ENCODE peak calls at places on chromosomes 3 and 15, in four cellular contexts. K, G, V and Q are unnamed samples. For H3K36me3, the result is how much of the 10 kb centered on the place peaks cover.

GRCh38 chr15:57554063-57554820 is 37.5 kb upstream of the MYZAP start:
- DNase-seq in G (no peak), V (peak), K (peak), Q (no peak)

GRCh38 chr3:64331605-64332004 is 106.3 kb upstream of the PRICKLE2 start:
- DNase-seq in G (no peak), V (no peak), K (no peak), Q (no peak)

GRCh38 chr3:98329392-98330124 is 24.1 kb upstream of the OR5K4 start:
- DNase-seq in V (no peak), K (peak), G (no peak), Q (no peak)

GRCh38 chr3:61061092-61061723 is 190.0 kb downstream of the FHIT start:
- DNase-seq in K (no peak), V (no peak), G (no peak), Q (no peak)

GRCh38 chr3:191985691-191986090 is 524.7 kb downstream of the PYDC2 start:
- DNase-seq in G (no peak), K (peak), V (no peak), Q (no peak)

GRCh38 chr3:17761563-17761962 is 19.1 kb upstream of the TBC1D5 start:
- DNase-seq in K (no peak), G (no peak), V (no peak), Q (no peak)

GRCh38 chr15:58246041-58246440 is 107.9 kb downstream of the AQP9 start:
- DNase-seq in K (no peak), V (no peak), G (no peak), Q (peak)

GRCh38 chr3:195227871-195228270 is 43.1 kb downstream of the XXYLT1 start:
- DNase-seq in K (no peak), G (no peak), V (peak), Q (no peak)

GRCh38 chr15:74265046-74265639 is 29.0 kb downstream of the CCDC33 start:
- DNase-seq in G (no peak), K (peak), V (peak), Q (no peak)

GRCh38 chr3:184380210-184380626 is 364 bp downstream of the CHRD start:
- DNase-seq in K (peak), G (no peak), V (peak), Q (peak)

GRCh38 chr3:38151667-38152265 is 13.3 kb downstream of the MYD88 start:
- DNase-seq in K (no peak), G (no peak), V (no peak), Q (no peak)

GRCh38 chr15:71088683-71089082 is 26.6 kb upstream of the THSD4 start:
- DNase-seq in G (no peak), K (no peak), V (no peak), Q (no peak)

GRCh38 chr3:175179055-175179454 is 319.9 kb downstream of the NAALADL2 start:
- DNase-seq in K (peak), V (no peak), G (no peak), Q (no peak)

GRCh38 chr15:25565470-25566264 is 126.8 kb upstream of the UBE3A start:
- DNase-seq in K (no peak), V (no peak), G (no peak), Q (peak)

GRCh38 chr15:49815937-49816336 is 195.1 kb downstream of the DTWD1 start:
- DNase-seq in G (peak), V (no peak), K (peak), Q (peak)

GRCh38 chr3:187954486-187955075 is 199.4 kb upstream of the LPP start:
- DNase-seq in G (no peak), V (no peak), K (peak), Q (no peak)

GRCh38 chr3:151900460-151900859 is 27.0 kb downstream of the SUCNR1 start:
- DNase-seq in V (no peak), G (no peak), K (peak), Q (no peak)

GRCh38 chr3:53824795-53825194 is 21.4 kb downstream of the CHDH start:
- DNase-seq in V (no peak), K (no peak), G (no peak), Q (no peak)

GRCh38 chr3:186248850-186249249 is 113.2 kb downstream of the DGKG start:
- DNase-seq in G (no peak), K (no peak), V (no peak), Q (no peak)

GRCh38 chr3:129971368-129972052 is 3.0 kb upstream of the TRH start:
- DNase-seq in K (no peak), G (no peak), V (no peak), Q (no peak)

GRCh38 chr3:124217542-124217941 is 225.6 kb upstream of the ROPN1 start:
- DNase-seq in K (peak), V (peak), G (peak), Q (peak)

GRCh38 chr3:116265976-116266584 is 179.2 kb downstream of the LSAMP start:
- DNase-seq in G (no peak), V (no peak), K (no peak), Q (no peak)

GRCh38 chr3:52517796-52518722 is 15.6 kb downstream of the NT5DC2 start:
- DNase-seq in G (no peak), V (no peak), K (no peak), Q (no peak)

GRCh38 chr3:143216709-143217182 is 97.2 kb downstream of the CHST2 start:
- DNase-seq in V (no peak), G (no peak), K (no peak), Q (no peak)

GRCh38 chr3:116848402-116848801 is 138.8 kb downstream of the TUSC7 start:
- DNase-seq in G (no peak), K (no peak), V (no peak), Q (no peak)

GRCh38 chr3:126542340-126543241 is 16.1 kb downstream of the C3orf22 start:
- DNase-seq in G (no peak), K (no peak), V (peak), Q (peak)

GRCh38 chr3:184652465-184652864 is 59.4 kb downstream of the MAGEF1 start:
- DNase-seq in V (no peak), G (no peak), K (peak), Q (no peak)

GRCh38 chr15:59372352-59373211 is at the start of gene MYO1E:
- DNase-seq in G (peak), V (peak), K (peak), Q (peak)

GRCh38 chr15:45548753-45549520 is 26.4 kb upstream of the SLC30A4 start:
- DNase-seq in K (no peak), G (no peak), V (no peak), Q (no peak)

GRCh38 chr3:13105851-13106250 is 32.6 kb upstream of the IQSEC1 start:
- DNase-seq in K (no peak), G (no peak), V (no peak), Q (peak)

GRCh38 chr3:18572809-18573208 is 147.7 kb upstream of the SATB1 start:
- DNase-seq in K (no peak), V (no peak), G (no peak), Q (no peak)

GRCh38 chr15:58931985-58932384 is 1.5 kb downstream of the SLTM start:
- DNase-seq in V (no peak), K (peak), G (no peak), Q (no peak)

GRCh38 chr3:134992180-134992579 is 197.1 kb downstream of the EPHB1 start:
- DNase-seq in K (no peak), G (no peak), V (no peak), Q (no peak)

GRCh38 chr3:182000454-182000853 is 288.7 kb downstream of the SOX2 start:
- DNase-seq in V (no peak), G (no peak), K (no peak), Q (no peak)

GRCh38 chr15:42094512-42094963 is at the start of gene PLA2G4D:
- DNase-seq in K (no peak), G (no peak), V (no peak), Q (no peak)
- H3K36me3 ChIP-seq in K (under half), G (under half), V (under half), Q (under half)

GRCh38 chr3:49219132-49219531 is 47.7 kb downstream of the KLHDC8B start:
- DNase-seq in G (no peak), K (no peak), V (no peak), Q (no peak)
- H3K36me3 ChIP-seq in G (under half), K (under half), V (under half), Q (under half)

GRCh38 chr15:65423150-65423976 is 616 bp upstream of the IGDCC4 start:
- DNase-seq in V (no peak), G (no peak), K (no peak), Q (no peak)
- H3K36me3 ChIP-seq in V (under half), G (under half), K (under half), Q (under half)

GRCh38 chr3:10205461-10206165 is 40.9 kb downstream of the IRAK2 start:
- DNase-seq in V (no peak), G (peak), K (peak), Q (no peak)

GRCh38 chr3:10206166-10206511 is 41.4 kb downstream of the IRAK2 start:
- DNase-seq in G (no peak), K (no peak), V (no peak), Q (no peak)

GRCh38 chr3:10198761-10199688 is 34.3 kb downstream of the IRAK2 start:
- DNase-seq in G (peak), V (no peak), K (peak), Q (no peak)

DNA sequence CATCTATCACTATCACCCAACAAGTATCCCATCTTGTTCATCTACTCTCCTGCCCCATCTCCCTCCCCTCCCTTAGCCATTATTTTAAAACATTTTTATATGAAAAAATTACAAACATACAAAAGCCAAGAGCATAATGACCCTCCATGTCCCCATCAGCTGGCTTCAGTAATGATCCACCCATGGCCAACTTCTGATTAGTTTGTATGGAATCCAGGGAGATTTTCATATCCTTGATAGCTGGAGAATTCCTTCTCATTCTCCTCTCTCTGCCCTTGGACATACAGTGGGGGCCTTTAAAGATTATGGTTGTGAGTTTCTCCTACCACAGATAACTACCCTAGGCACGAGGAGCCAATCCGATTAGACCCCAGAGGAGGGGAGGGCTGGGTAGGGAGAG is 40.2 kb downstream of the IRAK2 start:
- DNase-seq in V (no peak), K (no peak), G (no peak), Q (no peak)
- H3K36me3 ChIP-seq in V (under half), K (under half), G (under half), Q (under half)